ENCODE peak calls at places on chromosomes 5 and 9, in four cellular contexts. D is GOT3, O is neural crest cell, C is epithelial cell of esophagus. J is an unnamed sample.

GRCh38 chr9:32500768-32501167 is 25.2 kb downstream of the RIGI start:
- DNase-seq in D (no peak), O (no peak), C (peak), J (peak)

GRCh38 chr5:140148508-140148907 is 22.8 kb downstream of the IGIP start:
- DNase-seq in D (no peak), O (peak), C (no peak), J (no peak)

GRCh38 chr5:67059747-67060490 is 136.7 kb downstream of the CD180 start:
- DNase-seq in D (no peak), O (no peak), C (peak), J (peak)

GRCh38 chr9:95346021-95346420 is 28.5 kb upstream of the FANCC start:
- DNase-seq in D (no peak), O (no peak), C (no peak), J (no peak)

GRCh38 chr5:155027993-155028629 is 14.6 kb downstream of the KIF4B start:
- DNase-seq in D (no peak), O (no peak), C (peak), J (peak)

GRCh38 chr9:121299467-121300282 is 31.7 kb downstream of the GSN start:
- DNase-seq in D (no peak), O (peak), C (peak), J (no peak)

GRCh38 chr5:134851307-134851923 is 5.6 kb downstream of the C5orf24 start:
- DNase-seq in D (no peak), O (no peak), C (peak), J (peak)

GRCh38 chr9:113632776-113633590 is 169.5 kb downstream of the RGS3 start:
- DNase-seq in D (no peak), O (no peak), C (no peak), J (no peak)

GRCh38 chr9:114008667-114009410 is 69.3 kb downstream of the AMBP start:
- DNase-seq in D (no peak), O (no peak), C (no peak), J (no peak)

GRCh38 chr5:137621861-137622823 is 113.7 kb downstream of the KLHL3 start:
- DNase-seq in D (no peak), O (no peak), C (peak), J (peak)

GRCh38 chr5:112253478-112254250 is 165.4 kb downstream of the EPB41L4A start:
- DNase-seq in D (no peak), O (no peak), C (peak), J (no peak)

GRCh38 chr5:91541696-91542095 is 158.6 kb upstream of the ARRDC3 start:
- DNase-seq in D (no peak), O (no peak), C (peak), J (peak)

GRCh38 chr5:179904463-179905143 is 3.1 kb downstream of the TBC1D9B start:
- DNase-seq in D (no peak), O (no peak), C (no peak), J (no peak)

GRCh38 chr5:760363-761205 is 23.9 kb downstream of the ZDHHC11B start:
- DNase-seq in D (no peak), O (no peak), C (no peak), J (no peak)

GRCh38 chr9:114061830-114062474 is 16.1 kb downstream of the AMBP start:
- DNase-seq in D (no peak), O (no peak), C (no peak), J (no peak)

GRCh38 chr5:75190227-75190626 is 46.5 kb downstream of the ANKRD31 start:
- DNase-seq in D (no peak), O (no peak), C (no peak), J (no peak)

GRCh38 chr9:130298663-130299279 is 33.2 kb downstream of the HMCN2 start:
- DNase-seq in D (no peak), O (peak), C (peak), J (no peak)

GRCh38 chr9:14511452-14511851 is 181.8 kb downstream of the ZDHHC21 start:
- DNase-seq in D (no peak), O (no peak), C (peak), J (peak)

GRCh38 chr5:85549229-85549628 is 1068.5 kb upstream of the COX7C start:
- DNase-seq in D (no peak), O (no peak), C (no peak), J (no peak)

GRCh38 chr5:58775699-58776098 is 192.8 kb downstream of the RAB3C start:
- DNase-seq in D (no peak), O (no peak), C (no peak), J (no peak)

GRCh38 chr9:7912037-7912535 is 112.5 kb upstream of the DMAC1 start:
- DNase-seq in D (no peak), O (no peak), C (no peak), J (no peak)

GRCh38 chr9:83355024-83355444 is 183.2 kb downstream of the FRMD3 start:
- DNase-seq in D (no peak), O (no peak), C (peak), J (peak)

GRCh38 chr5:115459844-115460243 is 84.7 kb downstream of the FEM1C start:
- DNase-seq in D (no peak), O (no peak), C (no peak), J (peak)

GRCh38 chr9:87336914-87337333 is 160.7 kb upstream of the DAPK1 start:
- DNase-seq in D (no peak), O (no peak), C (peak), J (peak)

GRCh38 chr9:105539452-105539851 is 18.5 kb upstream of the FKTN start:
- DNase-seq in D (no peak), O (no peak), C (no peak), J (no peak)

GRCh38 chr5:172641359-172642045 is 439 bp downstream of the NEURL1B start:
- DNase-seq in D (no peak), O (peak), C (no peak), J (no peak)

GRCh38 chr9:100465270-100465669 is 7.7 kb upstream of the TMEFF1 start:
- DNase-seq in D (no peak), O (no peak), C (no peak), J (no peak)

GRCh38 chr5:3220201-3220600 is 375.4 kb upstream of the IRX1 start:
- DNase-seq in D (no peak), O (no peak), C (no peak), J (no peak)

GRCh38 chr5:1640276-1640898 is 116.6 kb upstream of the LPCAT1 start:
- DNase-seq in D (no peak), O (no peak), C (no peak), J (no peak)

GRCh38 chr5:2163940-2164490 is 281.3 kb upstream of the IRX4 start:
- DNase-seq in D (no peak), O (no peak), C (no peak), J (no peak)

GRCh38 chr5:14809369-14810144 is 62.0 kb downstream of the ANKH start:
- DNase-seq in D (no peak), O (no peak), C (peak), J (peak)

GRCh38 chr5:88058625-88059024 is 210.0 kb downstream of the TMEM161B start:
- DNase-seq in D (no peak), O (no peak), C (peak), J (no peak)